ENCODE peak calls at places on chromosomes 13 and 19, in nine cellular contexts. U is HL-60; C is AG04450; J is upper lobe of right lung; E is thoracic aorta; Z is WERI-Rb-1; Q is CD8-positive, alpha-beta memory T cell; H is CD4-positive, CD25-positive, alpha-beta regulatory T cell; S is heart left ventricle. P is an unnamed sample.

GRCh38 chr13:74191036-74191809 is 57.0 kb upstream of the KLF12 start:
- DNase-seq in U (no peak), C (no peak), J (no peak), E (no peak), Z (no peak), Q (no peak), H (no peak), S (no peak), P (no peak)

GRCh38 chr19:5958074-5958850 is 19.7 kb downstream of the RANBP3 start:
- DNase-seq in U (no peak), C (no peak), J (no peak), E (no peak), Z (no peak), Q (no peak), H (no peak), S (no peak), P (no peak)

GRCh38 chr19:29837448-29837961 is 25.7 kb downstream of the CCNE1 start:
- DNase-seq in U (no peak), C (no peak), J (peak), E (no peak), Z (no peak), Q (peak), H (no peak), S (no peak), P (no peak)

GRCh38 chr13:39685652-39686051 is 30.2 kb downstream of the COG6 start:
- DNase-seq in U (no peak), C (no peak), J (no peak), E (no peak), Z (no peak), Q (no peak), H (no peak), S (no peak), P (no peak)

GRCh38 chr19:46197314-46198070 is 32.0 kb upstream of the IGFL1 start:
- DNase-seq in U (no peak), C (no peak), J (no peak), E (no peak), Z (peak), Q (no peak), H (no peak), S (no peak), P (no peak)

GRCh38 chr19:19385900-19386339 is 19.6 kb upstream of the GATAD2A start:
- DNase-seq in U (peak), C (no peak), J (no peak), E (no peak), Z (no peak), Q (no peak), H (no peak), S (no peak), P (no peak)

GRCh38 chr19:6970478-6970877 is 50.8 kb downstream of the MBD3L2B start:
- DNase-seq in U (peak), C (no peak), J (no peak), E (no peak), Z (no peak), Q (no peak), H (no peak), S (no peak), P (no peak)

GRCh38 chr19:11382898-11383705 is 1.0 kb downstream of the EPOR start:
- DNase-seq in U (peak), C (no peak), J (peak), E (no peak), Z (peak), Q (peak), H (peak), S (peak), P (no peak)

GRCh38 chr19:53102186-53102585 is 1.0 kb downstream of the ZNF160 start:
- DNase-seq in U (no peak), C (no peak), J (no peak), E (no peak), Z (peak), Q (no peak), H (no peak), S (no peak), P (no peak)

GRCh38 chr19:42028304-42029216 is 34.5 kb upstream of the ATP1A3 start:
- DNase-seq in U (no peak), C (no peak), J (no peak), E (no peak), Z (peak), Q (no peak), H (no peak), S (no peak), P (no peak)

GRCh38 chr19:2798733-2799132 is 13.4 kb downstream of the THOP1 start:
- DNase-seq in U (no peak), C (no peak), J (no peak), E (no peak), Z (no peak), Q (no peak), H (no peak), S (peak), P (no peak)

GRCh38 chr19:10643166-10643967 is 10.8 kb upstream of the ILF3 start:
- DNase-seq in U (no peak), C (no peak), J (no peak), E (no peak), Z (no peak), Q (no peak), H (no peak), S (no peak), P (no peak)

GRCh38 chr19:47573076-47574026 is at the start of gene ZNF541:
- DNase-seq in U (peak), C (no peak), J (peak), E (peak), Z (no peak), Q (peak), H (peak), S (peak), P (no peak)

GRCh38 chr19:48325265-48325910 is at the start of gene EMP3:
- DNase-seq in U (peak), C (peak), J (peak), E (peak), Z (peak), Q (peak), H (peak), S (peak), P (no peak)

GRCh38 chr13:113938716-113939115 is 35.2 kb downstream of the C13orf46 start:
- DNase-seq in U (no peak), C (no peak), J (no peak), E (no peak), Z (no peak), Q (no peak), H (no peak), S (no peak), P (no peak)

GRCh38 chr19:39246951-39247669 is 1.5 kb downstream of the IFNL4 start:
- DNase-seq in U (no peak), C (no peak), J (peak), E (no peak), Z (no peak), Q (no peak), H (no peak), S (no peak), P (no peak)

GRCh38 chr19:11612816-11613511 is 15.7 kb downstream of the ZNF627 start:
- DNase-seq in U (no peak), C (no peak), J (no peak), E (no peak), Z (no peak), Q (no peak), H (no peak), S (no peak), P (no peak)

GRCh38 chr19:18292810-18293641 is 11.6 kb upstream of the JUND start:
- DNase-seq in U (peak), C (no peak), J (peak), E (peak), Z (peak), Q (no peak), H (peak), S (peak), P (no peak)

GRCh38 chr19:42332059-42332458 is 6.6 kb downstream of the MEGF8 start:
- DNase-seq in U (no peak), C (no peak), J (no peak), E (no peak), Z (no peak), Q (no peak), H (no peak), S (no peak), P (no peak)

GRCh38 chr19:1068111-1069001 is 1.4 kb downstream of the ARHGAP45 start:
- DNase-seq in U (peak), C (no peak), J (no peak), E (no peak), Z (no peak), Q (peak), H (peak), S (peak), P (no peak)

GRCh38 chr13:35139591-35139990 is 197.5 kb downstream of the NBEA start:
- DNase-seq in U (no peak), C (no peak), J (no peak), E (no peak), Z (no peak), Q (no peak), H (no peak), S (no peak), P (no peak)

GRCh38 chr13:79384022-79384610 is 21.9 kb downstream of the RBM26 start:
- DNase-seq in U (no peak), C (no peak), J (no peak), E (no peak), Z (no peak), Q (no peak), H (no peak), S (no peak), P (no peak)

GRCh38 chr13:30448441-30448840 is 17.3 kb downstream of the HMGB1 start:
- DNase-seq in U (no peak), C (no peak), J (no peak), E (no peak), Z (no peak), Q (no peak), H (no peak), S (no peak), P (no peak)

GRCh38 chr13:79492313-79492798 is 11.4 kb downstream of the NDFIP2 start:
- DNase-seq in U (no peak), C (no peak), J (no peak), E (no peak), Z (no peak), Q (no peak), H (no peak), S (no peak), P (no peak)

GRCh38 chr13:36288794-36289391 is 8.7 kb downstream of the CCDC169 start:
- DNase-seq in U (no peak), C (no peak), J (no peak), E (no peak), Z (no peak), Q (no peak), H (no peak), S (no peak), P (no peak)

GRCh38 chr19:17041994-17042393 is 15.4 kb upstream of the CPAMD8 start:
- DNase-seq in U (no peak), C (no peak), J (no peak), E (no peak), Z (no peak), Q (no peak), H (no peak), S (peak), P (no peak)

GRCh38 chr19:15538774-15539173 is 30.4 kb downstream of the CYP4F22 start:
- DNase-seq in U (no peak), C (no peak), J (no peak), E (no peak), Z (no peak), Q (no peak), H (no peak), S (no peak), P (no peak)

DNA sequence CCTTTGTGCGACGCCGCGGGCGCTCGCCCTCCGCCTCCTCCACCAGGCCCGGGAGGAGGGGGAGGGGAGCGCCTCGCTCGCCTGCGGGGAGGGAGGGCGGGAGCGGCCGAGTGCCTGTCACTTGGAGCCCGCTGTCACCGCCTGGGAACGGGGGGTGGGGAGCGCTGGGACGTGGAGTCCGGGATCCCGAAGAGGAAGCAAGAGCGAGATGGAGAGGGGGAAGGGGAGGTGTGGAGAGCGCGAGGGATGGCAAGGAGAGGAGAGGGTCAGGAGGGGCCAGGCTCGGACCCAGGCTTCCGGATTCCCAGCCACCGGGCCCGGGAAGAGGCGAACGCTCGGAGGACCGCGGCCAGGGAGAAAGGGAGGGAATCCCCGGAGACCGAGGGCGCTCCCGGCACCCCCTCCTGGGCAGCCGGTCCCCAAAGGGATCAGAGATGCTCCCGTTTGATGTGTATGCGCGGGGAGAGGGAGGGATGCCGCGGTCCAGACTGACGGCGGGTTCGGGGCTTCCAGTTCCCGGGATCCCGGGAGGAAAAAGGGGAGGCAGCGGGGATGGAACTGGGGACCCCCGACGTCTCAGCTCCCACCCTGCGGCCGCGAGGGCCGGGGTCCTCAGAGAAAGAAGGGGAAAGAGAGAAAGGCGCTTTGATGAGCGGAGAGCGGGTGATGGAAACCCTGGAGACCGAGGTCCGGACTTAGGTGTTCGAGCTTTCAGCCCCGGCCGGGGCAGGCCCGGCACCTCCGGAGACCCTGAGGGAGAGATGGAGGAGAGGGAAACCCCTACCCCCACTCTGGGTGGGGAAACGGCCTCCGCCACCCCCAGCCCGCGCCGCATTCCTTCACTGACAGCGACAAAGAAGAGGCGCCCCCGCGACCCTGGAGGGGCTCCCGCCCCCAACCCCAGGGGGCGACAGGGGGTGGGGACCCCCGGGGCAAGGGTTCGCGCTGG is 4.7 kb upstream of the DPF1 start:
- DNase-seq in U (no peak), C (no peak), J (no peak), E (no peak), Z (peak), Q (no peak), H (no peak), S (no peak), P (no peak)
- H3K4me3 ChIP-seq in U (no peak), C (peak), J (no peak), E (peak), Z (peak), Q (no peak), H (no peak), S (peak), P (no peak)

GRCh38 chr13:25170554-25171107 is 1.5 kb downstream of the AMER2 start:
- DNase-seq in U (no peak), C (no peak), J (no peak), E (no peak), Z (peak), Q (no peak), H (no peak), S (no peak), P (no peak)
- H3K4me3 ChIP-seq in U (no peak), C (no peak), J (no peak), E (peak), Z (peak), Q (no peak), H (no peak), S (peak), P (no peak)

GRCh38 chr13:95100525-95101121 is 200.6 kb downstream of the ABCC4 start:
- DNase-seq in U (no peak), C (no peak), J (no peak), E (no peak), Z (no peak), Q (no peak), H (no peak), S (no peak), P (peak)
- H3K4me3 ChIP-seq in U (no peak), C (no peak), J (no peak), E (no peak), Z (no peak), Q (no peak), H (no peak), S (no peak), P (no peak)

GRCh38 chr19:50333737-50334617 is 4.8 kb upstream of the KCNC3 start:
- DNase-seq in U (peak), C (peak), J (peak), E (no peak), Z (peak), Q (peak), H (peak), S (peak), P (no peak)

GRCh38 chr19:50332014-50332263 is 2.8 kb upstream of the KCNC3 start:
- DNase-seq in U (no peak), C (no peak), J (peak), E (no peak), Z (no peak), Q (no peak), H (no peak), S (no peak), P (no peak)

GRCh38 chr19:50331187-50332013 is 2.2 kb upstream of the KCNC3 start:
- DNase-seq in U (no peak), C (no peak), J (peak), E (no peak), Z (no peak), Q (no peak), H (no peak), S (no peak), P (no peak)

GRCh38 chr19:50333235-50333736 is 4.1 kb upstream of the KCNC3 start:
- DNase-seq in U (peak), C (peak), J (peak), E (peak), Z (peak), Q (peak), H (peak), S (peak), P (peak)

GRCh38 chr19:50332264-50333038 is 3.3 kb upstream of the KCNC3 start:
- DNase-seq in U (no peak), C (no peak), J (peak), E (no peak), Z (no peak), Q (no peak), H (no peak), S (no peak), P (no peak)
- H3K4me3 ChIP-seq in U (no peak), C (no peak), J (peak), E (peak), Z (no peak), Q (peak), H (peak), S (peak), P (peak)

P was measured in epithelial cell of proximal tubule.